ENCODE peak calls at places on chromosomes 5 and 9, in seven cellular contexts. One of them, this sample, is unnamed.

GRCh38 chr5:148956632-148957385 is 106.1 kb downstream of the SH3TC2 start:
- DNase-seq in B cell: no peak
- DNase-seq in uterus: no peak
- DNase-seq in fibroblast of lung: no peak
- DNase-seq in foreskin fibroblast: no peak
- DNase-seq in HEK293T: no peak
- DNase-seq in neural progenitor cell: no peak
- DNase-seq in this sample: no peak

GRCh38 chr5:140327589-140327988 is 18.8 kb downstream of the HBEGF start:
- DNase-seq in fibroblast of lung: peak; percentile 56
- DNase-seq in uterus: no peak
- DNase-seq in neural progenitor cell: peak; percentile 72
- DNase-seq in HEK293T: peak; percentile 35
- DNase-seq in foreskin fibroblast: peak; percentile 32
- DNase-seq in B cell: no peak
- DNase-seq in this sample: no peak

GRCh38 chr5:68240196-68240595 is 24.6 kb downstream of the PIK3R1 start:
- DNase-seq in HEK293T: no peak
- DNase-seq in foreskin fibroblast: no peak
- DNase-seq in B cell: no peak
- DNase-seq in fibroblast of lung: no peak
- DNase-seq in uterus: no peak
- DNase-seq in neural progenitor cell: no peak
- DNase-seq in this sample: peak; percentile 41

GRCh38 chr5:175378444-175379028 is 65.4 kb downstream of the DRD1 start:
- DNase-seq in HEK293T: peak; percentile 71
- DNase-seq in foreskin fibroblast: no peak
- DNase-seq in neural progenitor cell: no peak
- DNase-seq in uterus: no peak
- DNase-seq in fibroblast of lung: peak; percentile 61
- DNase-seq in B cell: no peak
- DNase-seq in this sample: no peak

GRCh38 chr9:121169094-121169601 is 32.5 kb downstream of the RAB14 start:
- DNase-seq in B cell: no peak
- DNase-seq in fibroblast of lung: peak; percentile 20
- DNase-seq in HEK293T: peak; percentile 32
- DNase-seq in neural progenitor cell: no peak
- DNase-seq in foreskin fibroblast: peak; percentile 9
- DNase-seq in uterus: no peak
- DNase-seq in this sample: no peak

GRCh38 chr5:32339198-32339597 is 26.5 kb upstream of the MTMR12 start:
- DNase-seq in neural progenitor cell: peak; percentile 60
- DNase-seq in uterus: no peak
- DNase-seq in fibroblast of lung: peak; percentile 14
- DNase-seq in HEK293T: no peak
- DNase-seq in B cell: no peak
- DNase-seq in foreskin fibroblast: no peak
- DNase-seq in this sample: no peak

GRCh38 chr9:88322906-88323566 is 65.2 kb upstream of the SPIN1 start:
- DNase-seq in HEK293T: no peak
- DNase-seq in foreskin fibroblast: no peak
- DNase-seq in B cell: no peak
- DNase-seq in uterus: no peak
- DNase-seq in fibroblast of lung: peak; percentile 5
- DNase-seq in neural progenitor cell: no peak
- DNase-seq in this sample: no peak

GRCh38 chr5:78544531-78545200 is 103.9 kb downstream of the LHFPL2 start:
- DNase-seq in uterus: peak; percentile 57
- DNase-seq in fibroblast of lung: peak; percentile 94
- DNase-seq in foreskin fibroblast: peak; percentile 64
- DNase-seq in HEK293T: no peak
- DNase-seq in neural progenitor cell: no peak
- DNase-seq in B cell: no peak
- DNase-seq in this sample: no peak

GRCh38 chr5:97163360-97163764 is 19.7 kb downstream of the RIOK2 start:
- DNase-seq in neural progenitor cell: no peak
- DNase-seq in uterus: no peak
- DNase-seq in B cell: no peak
- DNase-seq in HEK293T: no peak
- DNase-seq in foreskin fibroblast: no peak
- DNase-seq in fibroblast of lung: peak; percentile 54
- DNase-seq in this sample: peak; percentile 8

GRCh38 chr9:87324613-87325194 is 173.0 kb upstream of the DAPK1 start:
- DNase-seq in fibroblast of lung: peak; percentile 79
- DNase-seq in uterus: no peak
- DNase-seq in B cell: no peak
- DNase-seq in neural progenitor cell: peak; percentile 70
- DNase-seq in HEK293T: peak; percentile 48
- DNase-seq in foreskin fibroblast: peak; percentile 57
- DNase-seq in this sample: peak; percentile 68

GRCh38 chr5:100676807-100677631 is 141.8 kb downstream of the FAM174A start:
- DNase-seq in neural progenitor cell: no peak
- DNase-seq in uterus: no peak
- DNase-seq in B cell: no peak
- DNase-seq in HEK293T: no peak
- DNase-seq in foreskin fibroblast: peak; percentile 8
- DNase-seq in fibroblast of lung: peak; percentile 84
- DNase-seq in this sample: no peak

GRCh38 chr5:56763711-56764466 is 51.5 kb upstream of the MAP3K1 start:
- DNase-seq in HEK293T: no peak
- DNase-seq in fibroblast of lung: peak; percentile 29
- DNase-seq in neural progenitor cell: no peak
- DNase-seq in foreskin fibroblast: peak; percentile 37
- DNase-seq in uterus: no peak
- DNase-seq in B cell: peak; percentile 65
- DNase-seq in this sample: no peak

GRCh38 chr9:133526721-133527321 is 2.1 kb upstream of the MYMK start:
- DNase-seq in uterus: no peak
- DNase-seq in HEK293T: no peak
- DNase-seq in neural progenitor cell: no peak
- DNase-seq in foreskin fibroblast: no peak
- DNase-seq in B cell: no peak
- DNase-seq in fibroblast of lung: no peak
- DNase-seq in this sample: no peak

GRCh38 chr9:81344366-81344765 is 345.0 kb downstream of the TLE1 start:
- DNase-seq in foreskin fibroblast: no peak
- DNase-seq in uterus: no peak
- DNase-seq in fibroblast of lung: no peak
- DNase-seq in B cell: no peak
- DNase-seq in HEK293T: no peak
- DNase-seq in neural progenitor cell: peak; percentile 34
- DNase-seq in this sample: no peak

This sample was measured in GM13976.